ENCODE peak calls at places on chromosome 1, in four cellular contexts. G is prostate gland, Q is suprapubic skin, U is K562. P is an unnamed sample.

GRCh38 chr1:9009438-9010366 is 16.5 kb downstream of the SLC2A7 start:
- DNase-seq in G (no peak), Q (no peak), U (peak), P (no peak)

GRCh38 chr1:107807405-107807804 is 157.6 kb downstream of the VAV3 start:
- DNase-seq in G (no peak), Q (no peak), U (no peak), P (no peak)

GRCh38 chr1:234242091-234242490 is 131.2 kb upstream of the COA6 start:
- DNase-seq in G (no peak), Q (no peak), U (no peak), P (no peak)

GRCh38 chr1:185895208-185895900 is 161.2 kb downstream of the HMCN1 start:
- DNase-seq in G (no peak), Q (no peak), U (no peak), P (no peak)

GRCh38 chr1:244052011-244052727 is 1.1 kb downstream of the ZBTB18 start:
- DNase-seq in G (no peak), Q (no peak), U (no peak), P (no peak)

GRCh38 chr1:167791281-167792209 is 69.8 kb downstream of the MPZL1 start:
- DNase-seq in G (no peak), Q (peak), U (no peak), P (peak)

GRCh38 chr1:179314928-179315327 is 21.3 kb downstream of the SOAT1 start:
- DNase-seq in G (no peak), Q (no peak), U (no peak), P (no peak)

GRCh38 chr1:245609354-245609753 is 454.6 kb downstream of the KIF26B start:
- DNase-seq in G (no peak), Q (no peak), U (no peak), P (no peak)

GRCh38 chr1:15598436-15598835 is 13.6 kb upstream of the AGMAT start:
- DNase-seq in G (no peak), Q (no peak), U (no peak), P (no peak)

GRCh38 chr1:89757532-89757931 is 63.3 kb upstream of the LRRC8D start:
- DNase-seq in G (no peak), Q (no peak), U (no peak), P (peak)

GRCh38 chr1:158037008-158037875 is 43.8 kb downstream of the KIRREL1 start:
- DNase-seq in G (no peak), Q (no peak), U (no peak), P (no peak)

GRCh38 chr1:204714861-204715511 is 29.4 kb upstream of the LRRN2 start:
- DNase-seq in G (no peak), Q (no peak), U (no peak), P (no peak)

GRCh38 chr1:202710070-202711025 is at the start of gene SYT2:
- DNase-seq in G (no peak), Q (peak), U (peak), P (no peak)

GRCh38 chr1:101235241-101235695 is 1.6 kb upstream of the S1PR1 start:
- DNase-seq in G (no peak), Q (no peak), U (no peak), P (no peak)

GRCh38 chr1:226741009-226741408 is 1.9 kb upstream of the ITPKB start:
- DNase-seq in G (no peak), Q (no peak), U (no peak), P (no peak)

GRCh38 chr1:211783897-211784296 is 46.7 kb downstream of the LPGAT1 start:
- DNase-seq in G (no peak), Q (no peak), U (no peak), P (no peak)

GRCh38 chr1:38962113-38962512 is 20.5 kb upstream of the RHBDL2 start:
- DNase-seq in G (no peak), Q (no peak), U (no peak), P (no peak)

GRCh38 chr1:198234511-198235251 is 77.9 kb downstream of the NEK7 start:
- DNase-seq in G (no peak), Q (no peak), U (no peak), P (no peak)

GRCh38 chr1:98253145-98253544 is 332.3 kb upstream of the DPYD start:
- DNase-seq in G (no peak), Q (no peak), U (no peak), P (no peak)

GRCh38 chr1:146007048-146007784 is 10.8 kb upstream of the TXNIP start:
- DNase-seq in G (peak), Q (no peak), U (peak), P (no peak)

GRCh38 chr1:212158912-212159796 is 123.6 kb downstream of the DTL start:
- DNase-seq in G (no peak), Q (no peak), U (no peak), P (no peak)

GRCh38 chr1:212606042-212606733 is 2.4 kb upstream of the ATF3 start:
- DNase-seq in G (no peak), Q (no peak), U (no peak), P (no peak)

GRCh38 chr1:78157162-78157561 is 111.4 kb downstream of the GIPC2 start:
- DNase-seq in G (no peak), Q (no peak), U (no peak), P (no peak)

GRCh38 chr1:100249155-100249536 is 488 bp downstream of the DBT start:
- DNase-seq in G (no peak), Q (no peak), U (peak), P (no peak)

DNA sequence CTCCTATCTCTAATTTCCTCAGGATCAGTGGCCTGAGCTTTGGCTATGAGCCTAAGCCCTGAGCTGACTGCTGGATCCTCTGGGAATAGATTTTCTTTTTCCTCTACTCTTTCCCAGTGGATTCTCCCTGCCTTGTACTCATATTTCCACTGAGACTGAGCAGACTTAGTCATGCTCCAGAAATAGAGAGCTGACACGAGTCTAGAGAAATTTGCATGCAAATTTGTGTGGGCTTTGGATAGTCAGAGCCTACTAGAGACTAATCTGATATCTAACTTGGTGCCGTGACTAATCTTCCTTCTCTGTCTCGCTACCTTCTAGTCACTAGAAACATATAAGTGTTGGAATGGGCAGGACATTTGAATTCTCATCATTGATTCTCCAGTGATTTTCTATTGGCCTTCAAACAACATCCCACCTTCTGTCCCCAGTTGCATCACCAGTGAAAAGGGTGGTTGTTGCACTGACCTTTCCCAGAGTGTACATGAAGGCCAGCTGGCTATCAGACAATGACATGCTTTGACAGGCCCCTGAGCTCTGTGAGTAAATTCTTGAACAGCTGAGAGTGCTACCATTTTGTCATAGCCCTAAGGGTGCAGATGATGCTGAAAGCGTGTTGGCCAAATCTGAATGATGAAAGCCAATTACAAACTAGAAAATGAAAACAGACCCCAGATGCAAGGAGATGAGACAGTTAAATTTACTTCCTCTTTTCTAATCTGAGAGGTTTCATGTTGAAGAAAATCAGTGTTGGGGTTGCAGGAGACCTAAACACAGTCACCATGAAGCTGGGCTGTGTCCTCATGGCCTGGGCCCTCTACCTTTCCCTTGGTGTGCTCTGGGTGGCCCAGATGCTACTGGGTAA is at the start of gene FCRLA:
- DNase-seq in G (no peak), Q (no peak), U (no peak), P (no peak)
- TF ChIP-seq POLR2A in G (no peak), Q (no peak), U (no peak), P (no peak)

DNA sequence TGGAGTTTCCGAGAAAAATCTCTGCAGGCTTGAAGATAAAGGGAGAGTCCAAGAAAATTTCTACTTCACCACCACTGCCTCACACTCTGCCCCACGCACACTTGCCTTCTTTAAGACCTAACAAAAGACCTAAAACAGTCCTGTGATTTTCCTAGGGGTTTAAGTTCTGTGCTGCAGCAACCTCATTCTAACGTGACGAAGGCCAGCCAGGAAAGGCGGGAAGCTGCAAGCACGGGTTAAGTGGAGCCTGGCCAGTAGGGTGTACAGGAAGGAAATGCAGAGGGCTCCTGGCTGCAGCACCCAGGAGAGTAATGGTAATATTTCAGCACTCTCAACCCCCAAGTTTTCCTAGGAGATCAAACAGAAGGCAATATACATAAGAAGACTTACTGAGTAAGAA is 1.5 kb downstream of the SPATA6 start:
- DNase-seq in G (peak), Q (peak), U (no peak), P (no peak)
- TF ChIP-seq CTCF in G (no peak), Q (no peak), U (no peak), P (no peak)

DNA sequence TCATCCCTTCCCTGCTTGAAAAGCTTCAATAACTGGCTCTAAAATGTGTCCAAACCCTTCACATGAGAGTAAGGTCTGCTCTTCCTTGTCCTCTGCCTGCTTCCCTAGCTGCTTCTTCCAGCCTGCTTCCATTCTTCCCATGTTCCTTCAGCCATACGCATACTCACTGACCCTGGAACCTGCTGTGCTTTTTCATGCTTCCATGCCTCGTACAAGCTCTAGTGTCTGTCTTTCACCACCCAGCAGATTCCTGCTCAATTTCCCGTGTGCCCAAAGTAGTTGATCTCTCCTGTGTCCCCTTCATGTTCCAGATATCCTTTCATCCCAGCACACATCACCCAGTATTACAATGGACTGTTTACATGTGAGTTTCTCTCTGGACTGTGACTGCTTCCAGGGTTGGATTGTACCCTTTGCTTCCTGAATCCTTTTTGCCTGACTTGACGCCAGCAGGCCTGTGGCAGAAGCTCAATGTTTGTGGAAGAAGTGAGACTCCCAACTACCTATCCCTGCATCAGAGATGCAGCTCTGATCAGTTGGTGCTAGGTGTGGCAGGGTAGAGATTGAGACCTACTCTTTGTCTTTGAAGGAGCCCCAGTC is 35.9 kb upstream of the RNF19B start:
- DNase-seq in G (no peak), Q (no peak), U (no peak), P (no peak)
- TF ChIP-seq POLR2AphosphoS5 in G (no peak), Q (no peak), U (no peak), P (no peak)

GRCh38 chr1:155321577-155322497 is 1.1 kb downstream of the RUSC1 start:
- DNase-seq in G (no peak), Q (no peak), U (no peak), P (no peak)

GRCh38 chr1:155320252-155320651 is 442 bp upstream of the RUSC1 start:
- DNase-seq in G (no peak), Q (no peak), U (no peak), P (no peak)

GRCh38 chr1:155322571-155322952 is 1.9 kb downstream of the RUSC1 start:
- DNase-seq in G (no peak), Q (no peak), U (no peak), P (no peak)

GRCh38 chr1:155319536-155319935 is 1.2 kb upstream of the RUSC1 start:
- DNase-seq in G (no peak), Q (no peak), U (no peak), P (no peak)

GRCh38 chr1:155320661-155321576 is at the start of gene RUSC1:
- DNase-seq in G (peak), Q (peak), U (peak), P (no peak)
- TF ChIP-seq POLR2A in G (peak), Q (no peak), U (peak), P (no peak)

GRCh38 chr1:91771717-91772116 is 114.2 kb downstream of the TGFBR3 start:
- DNase-seq in G (no peak), Q (no peak), U (no peak), P (no peak)

GRCh38 chr1:91768120-91768519 is 117.8 kb downstream of the TGFBR3 start:
- DNase-seq in G (no peak), Q (no peak), U (no peak), P (no peak)

GRCh38 chr1:91768786-91769697 is 116.9 kb downstream of the TGFBR3 start:
- DNase-seq in G (no peak), Q (no peak), U (peak), P (no peak)

GRCh38 chr1:91770675-91771074 is 115.3 kb downstream of the TGFBR3 start:
- DNase-seq in G (no peak), Q (no peak), U (no peak), P (no peak)

GRCh38 chr1:91769698-91770232 is 116.2 kb downstream of the TGFBR3 start:
- DNase-seq in G (no peak), Q (no peak), U (no peak), P (no peak)
- TF ChIP-seq CTCF in G (no peak), Q (no peak), U (no peak), P (no peak)

GRCh38 chr1:205797122-205797521 is 15.9 kb downstream of the SLC41A1 start:
- DNase-seq in G (no peak), Q (no peak), U (no peak), P (no peak)
- TF ChIP-seq POLR2AphosphoS5 in G (no peak), Q (no peak), U (no peak), P (no peak)

DNA sequence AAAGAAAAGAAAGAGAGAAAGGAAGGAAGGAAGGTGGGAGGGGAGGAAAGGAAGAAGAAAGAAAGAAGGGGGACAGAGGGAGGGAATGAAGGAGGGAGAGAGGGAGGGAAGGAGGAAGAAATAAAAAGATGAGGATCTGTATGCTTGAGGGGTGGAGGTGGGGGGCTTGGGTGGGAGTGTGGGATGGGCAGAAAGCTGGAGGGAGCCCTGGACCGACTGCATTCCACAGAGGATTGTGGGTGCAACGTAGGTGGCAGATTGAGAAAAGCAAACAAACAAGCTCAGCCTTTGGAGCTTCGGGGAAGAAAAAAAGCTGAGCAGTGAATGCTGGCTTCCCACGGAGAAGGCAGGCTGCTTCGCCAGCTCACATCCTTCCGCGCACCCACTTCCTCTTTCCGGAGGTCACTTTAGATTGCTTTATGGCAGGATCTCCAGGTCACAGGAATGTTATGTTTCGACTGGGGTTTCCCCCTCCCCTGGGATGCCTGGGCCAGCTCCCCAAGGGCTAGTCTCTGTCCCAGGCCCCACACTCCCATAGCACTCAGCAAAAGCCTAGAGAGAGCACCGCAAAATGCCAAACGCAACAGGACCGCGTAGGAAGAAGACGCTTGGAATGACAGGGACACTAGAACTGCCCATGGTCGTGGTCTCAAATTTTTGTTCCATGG is 20.7 kb upstream of the LGALS8 start:
- DNase-seq in G (peak), Q (no peak), U (peak), P (no peak)
- TF ChIP-seq POLR2A in G (peak), Q (no peak), U (no peak), P (no peak)

P was measured in esophagus muscularis mucosa.